ENCODE peak calls at places on chromosomes 3 and 15, in five cellular contexts. K, V, U, Y and N are unnamed samples.

GRCh38 chr3:48555231-48555948 is 1.2 kb downstream of the PFKFB4 start:
- DNase-seq in K (no peak), V (no peak), U (no peak), Y (no peak), N (peak; percentile 65)

GRCh38 chr3:32021155-32021554 is 39.6 kb downstream of the ZNF860 start:
- DNase-seq in K (no peak), V (no peak), U (no peak), Y (no peak), N (no peak)

GRCh38 chr3:195150194-195151118 is 120.5 kb downstream of the XXYLT1 start:
- DNase-seq in K (peak; percentile 14), V (peak; percentile 14), U (no peak), Y (no peak), N (peak; percentile 89)

GRCh38 chr3:128094295-128095151 is 29.1 kb downstream of the RUVBL1 start:
- DNase-seq in K (no peak), V (no peak), U (no peak), Y (no peak), N (no peak)

GRCh38 chr3:115062009-115062408 is 85.1 kb downstream of the ZBTB20 start:
- DNase-seq in K (no peak), V (no peak), U (no peak), Y (no peak), N (no peak)

GRCh38 chr15:77162872-77163633 is 92.1 kb upstream of the TSPAN3 start:
- DNase-seq in K (no peak), V (no peak), U (no peak), Y (no peak), N (no peak)

GRCh38 chr3:48015451-48016182 is 599 bp downstream of the MAP4 start:
- DNase-seq in K (no peak), V (no peak), U (no peak), Y (no peak), N (no peak)

GRCh38 chr3:36937492-36937891 is 7.4 kb downstream of the TRANK1 start:
- DNase-seq in K (no peak), V (no peak), U (no peak), Y (no peak), N (no peak)

GRCh38 chr15:37375529-37375928 is 275.2 kb upstream of the MEIS2 start:
- DNase-seq in K (no peak), V (no peak), U (peak; percentile 56), Y (no peak), N (no peak)

GRCh38 chr3:37183375-37183831 is 9.0 kb upstream of the LRRFIP2 start:
- DNase-seq in K (no peak), V (no peak), U (no peak), Y (no peak), N (no peak)

GRCh38 chr3:167684389-167684993 is 30.7 kb upstream of the WDR49 start:
- DNase-seq in K (peak; percentile 61), V (peak; percentile 4), U (no peak), Y (no peak), N (no peak)

GRCh38 chr3:195907730-195908438 is 467 bp downstream of the TNK2 start:
- DNase-seq in K (no peak), V (peak; percentile 61), U (peak; percentile 80), Y (peak; percentile 43), N (peak; percentile 90)

GRCh38 chr3:75118805-75119204 is 504.3 kb upstream of the CNTN3 start:
- DNase-seq in K (no peak), V (no peak), U (no peak), Y (no peak), N (no peak)

GRCh38 chr3:47065058-47065457 is 85.6 kb downstream of the NBEAL2 start:
- DNase-seq in K (no peak), V (no peak), U (no peak), Y (no peak), N (no peak)

GRCh38 chr3:179146911-179147570 is 1.1 kb upstream of the PIK3CA start:
- DNase-seq in K (peak; percentile 60), V (no peak), U (no peak), Y (peak; percentile 16), N (no peak)

GRCh38 chr3:4834403-4834866 is 144.8 kb upstream of the BHLHE40 start:
- DNase-seq in K (no peak), V (peak; percentile 81), U (no peak), Y (no peak), N (peak; percentile 85)

GRCh38 chr3:136428167-136428566 is 178.0 kb downstream of the PCCB start:
- DNase-seq in K (no peak), V (no peak), U (no peak), Y (no peak), N (no peak)

GRCh38 chr3:193851941-193852674 is 259.1 kb downstream of the OPA1 start:
- DNase-seq in K (no peak), V (no peak), U (no peak), Y (no peak), N (no peak)

GRCh38 chr3:44894485-44894884 is 20.1 kb downstream of the TGM4 start:
- DNase-seq in K (no peak), V (no peak), U (no peak), Y (no peak), N (no peak)

GRCh38 chr3:170689218-170689874 is 103.5 kb upstream of the SLC7A14 start:
- DNase-seq in K (peak; percentile 26), V (no peak), U (no peak), Y (no peak), N (no peak)

GRCh38 chr15:47607750-47608149 is 109.6 kb upstream of the SEMA6D start:
- DNase-seq in K (no peak), V (no peak), U (no peak), Y (no peak), N (no peak)

GRCh38 chr3:59998040-59998439 is 948.2 kb upstream of the CFAP20DC start:
- DNase-seq in K (no peak), V (no peak), U (no peak), Y (no peak), N (no peak)

GRCh38 chr15:73922186-73923151 is 3.8 kb upstream of the LOXL1 start:
- DNase-seq in K (no peak), V (no peak), U (no peak), Y (no peak), N (peak; percentile 73)

GRCh38 chr15:98943609-98944111 is 63.9 kb downstream of the PGPEP1L start:
- DNase-seq in K (no peak), V (no peak), U (no peak), Y (no peak), N (peak; percentile 18)

GRCh38 chr3:68060186-68060585 is 405.8 kb upstream of the SUCLG2 start:
- DNase-seq in K (no peak), V (no peak), U (no peak), Y (no peak), N (no peak)

GRCh38 chr15:70159397-70160009 is 61.8 kb upstream of the TLE3 start:
- DNase-seq in K (no peak), V (no peak), U (no peak), Y (no peak), N (no peak)

GRCh38 chr3:65174713-65175112 is 486.9 kb upstream of the ADAMTS9 start:
- DNase-seq in K (no peak), V (no peak), U (no peak), Y (no peak), N (no peak)

GRCh38 chr15:75530169-75530568 is 48.9 kb downstream of the PTPN9 start:
- DNase-seq in K (no peak), V (no peak), U (no peak), Y (no peak), N (no peak)

GRCh38 chr15:59048897-59049296 is 56.0 kb upstream of the CCNB2 start:
- DNase-seq in K (no peak), V (no peak), U (no peak), Y (no peak), N (no peak)

GRCh38 chr15:70586241-70586640 is 177.1 kb downstream of the UACA start:
- DNase-seq in K (no peak), V (no peak), U (no peak), Y (no peak), N (no peak)

GRCh38 chr3:168514252-168514651 is 418.5 kb upstream of the GOLIM4 start:
- DNase-seq in K (no peak), V (no peak), U (no peak), Y (no peak), N (no peak)

GRCh38 chr3:126527455-126528211 is 3.7 kb downstream of the CHST13 start:
- DNase-seq in K (no peak), V (no peak), U (peak; percentile 58), Y (no peak), N (peak; percentile 64)